ENCODE peak calls at places on chromosomes 3 and 15, in five cellular contexts. B is suprapubic skin, M is psoas muscle, D is astrocyte, N is stomach. G is an unnamed sample. For H3K4me1, the result is how much of the 10 kb centered on the place peaks cover.

GRCh38 chr3:45861043-45861846 is 19.3 kb upstream of the LZTFL1 start:
- DNase-seq in B (no peak), M (no peak), D (no peak), N (no peak), G (no peak)

GRCh38 chr3:55484191-55484644 is 2.9 kb downstream of the WNT5A start:
- DNase-seq in B (no peak), M (peak), D (no peak), N (no peak), G (no peak)

GRCh38 chr15:68644088-68644904 is 65.5 kb downstream of the CORO2B start:
- DNase-seq in B (no peak), M (no peak), D (peak), N (no peak), G (no peak)

GRCh38 chr3:185631108-185631507 is 45.0 kb downstream of the SENP2 start:
- DNase-seq in B (no peak), M (no peak), D (no peak), N (no peak), G (no peak)

GRCh38 chr3:140078940-140079339 is 144.0 kb downstream of the CLSTN2 start:
- DNase-seq in B (no peak), M (no peak), D (peak), N (no peak), G (no peak)

GRCh38 chr3:47961815-47962606 is 54.2 kb downstream of the MAP4 start:
- DNase-seq in B (no peak), M (no peak), D (peak), N (no peak), G (no peak)

GRCh38 chr15:63939531-63940130 is 105.9 kb upstream of the HERC1 start:
- DNase-seq in B (no peak), M (peak), D (peak), N (peak), G (no peak)

GRCh38 chr3:164450276-164450905 is 627.9 kb downstream of the SI start:
- DNase-seq in B (no peak), M (no peak), D (peak), N (no peak), G (no peak)

GRCh38 chr3:176578316-176578715 is 619.0 kb downstream of the TBL1XR1 start:
- DNase-seq in B (no peak), M (no peak), D (no peak), N (no peak), G (no peak)

GRCh38 chr3:71395927-71396695 is 187.4 kb downstream of the FOXP1 start:
- DNase-seq in B (no peak), M (no peak), D (peak), N (no peak), G (no peak)

GRCh38 chr3:71395470-71395869 is 188.1 kb downstream of the FOXP1 start:
- DNase-seq in B (no peak), M (no peak), D (peak), N (no peak), G (no peak)

GRCh38 chr3:71392277-71392676 is 191.3 kb downstream of the FOXP1 start:
- DNase-seq in B (no peak), M (no peak), D (no peak), N (no peak), G (no peak)

GRCh38 chr3:71393093-71393492 is 190.4 kb downstream of the FOXP1 start:
- DNase-seq in B (no peak), M (no peak), D (peak), N (no peak), G (no peak)

GRCh38 chr3:71393745-71394144 is 189.8 kb downstream of the FOXP1 start:
- DNase-seq in B (no peak), M (no peak), D (no peak), N (no peak), G (no peak)
- H3K4me1 ChIP-seq in B (under half), M (under half), D (under half), N (under half), G (under half)

DNA sequence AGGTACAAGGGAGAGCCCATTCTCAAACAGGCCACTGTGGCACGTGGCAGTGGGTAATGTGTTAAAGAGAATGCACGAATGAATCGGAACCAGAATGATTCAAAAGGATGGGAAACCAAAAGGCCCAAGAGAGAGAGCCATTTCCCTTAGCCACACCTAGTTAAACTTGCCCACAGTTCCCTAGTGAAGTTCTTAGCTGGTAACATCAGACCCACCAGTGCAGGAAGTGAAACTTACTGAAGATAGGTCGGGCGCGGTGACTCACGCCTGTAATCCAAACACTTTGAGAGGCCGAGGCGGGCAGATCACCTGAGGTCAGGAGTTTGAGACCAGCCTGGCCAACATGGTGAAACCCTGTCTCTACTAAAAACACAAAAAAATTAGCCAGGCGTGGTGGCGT is 97.1 kb downstream of the MEX3B start:
- DNase-seq in B (no peak), M (no peak), D (no peak), N (no peak), G (no peak)
- H3K4me3 ChIP-seq in B (no peak), M (no peak), D (no peak), N (no peak), G (no peak)

GRCh38 chr3:112685435-112685834 is 44.5 kb upstream of the CCDC80 start:
- DNase-seq in B (no peak), M (no peak), D (peak), N (no peak), G (no peak)

GRCh38 chr3:112686360-112686759 is 45.4 kb upstream of the CCDC80 start:
- DNase-seq in B (no peak), M (no peak), D (no peak), N (no peak), G (no peak)

GRCh38 chr3:112685956-112686355 is 45.0 kb upstream of the CCDC80 start:
- DNase-seq in B (no peak), M (no peak), D (no peak), N (no peak), G (no peak)

GRCh38 chr3:112681822-112682325 is 40.9 kb upstream of the CCDC80 start:
- DNase-seq in B (no peak), M (no peak), D (peak), N (no peak), G (no peak)

GRCh38 chr3:112682361-112682760 is 41.4 kb upstream of the CCDC80 start:
- DNase-seq in B (no peak), M (no peak), D (peak), N (no peak), G (no peak)
- H3K27ac ChIP-seq in B (no peak), M (no peak), D (peak), N (no peak), G (peak)

GRCh38 chr3:65436580-65436979 is 602.1 kb downstream of the MAGI1 start:
- DNase-seq in B (no peak), M (no peak), D (no peak), N (no peak), G (no peak)
- H3K4me1 ChIP-seq in B (under half), M (under half), D (under half), N (under half), G (under half)

GRCh38 chr15:35548435-35548834 is 2.5 kb upstream of the DPH6 start:
- DNase-seq in B (no peak), M (no peak), D (peak), N (no peak), G (no peak)
- H3K4me3 ChIP-seq in B (no peak), M (no peak), D (no peak), N (no peak), G (no peak)

GRCh38 chr3:125643127-125643526 is 47.8 kb upstream of the OSBPL11 start:
- DNase-seq in B (no peak), M (no peak), D (no peak), N (no peak), G (no peak)

GRCh38 chr3:125641901-125642300 is 46.6 kb upstream of the OSBPL11 start:
- DNase-seq in B (no peak), M (no peak), D (no peak), N (no peak), G (no peak)

GRCh38 chr3:125645613-125646012 is 50.3 kb upstream of the OSBPL11 start:
- DNase-seq in B (no peak), M (no peak), D (no peak), N (no peak), G (no peak)

GRCh38 chr3:125647318-125648014 is 52.2 kb upstream of the OSBPL11 start:
- DNase-seq in B (peak), M (no peak), D (no peak), N (peak), G (no peak)

GRCh38 chr3:125644036-125645025 is 49.0 kb upstream of the OSBPL11 start:
- DNase-seq in B (no peak), M (peak), D (no peak), N (no peak), G (no peak)
- H3K27ac ChIP-seq in B (peak), M (peak), D (no peak), N (no peak), G (no peak)

DNA sequence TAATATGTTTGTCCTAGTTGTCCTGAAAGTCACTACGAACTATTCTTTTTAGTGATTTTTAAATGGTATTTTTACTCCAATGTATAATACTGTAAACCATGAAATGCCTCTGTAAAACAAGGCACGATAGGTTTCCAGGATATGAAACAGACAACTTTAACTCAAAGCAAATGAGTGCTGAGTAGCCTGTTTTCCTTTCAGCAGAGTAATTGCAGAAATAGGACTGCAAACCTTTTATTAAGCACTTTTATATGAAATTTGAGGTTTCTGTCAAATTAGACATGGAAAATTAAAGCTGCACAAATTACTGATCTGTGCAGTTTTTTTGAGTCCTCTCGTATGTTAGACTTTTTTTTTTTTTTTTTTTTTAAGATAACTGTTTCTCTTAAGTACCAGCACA is 16.2 kb downstream of the AKAP13 start:
- DNase-seq in B (no peak), M (no peak), D (no peak), N (no peak), G (no peak)
- H3K4me1 ChIP-seq in B (under half), M (under half), D (under half), N (under half), G (under half)

GRCh38 chr3:78820497-78820896 is 947.3 kb downstream of the ROBO1 start:
- DNase-seq in B (no peak), M (no peak), D (peak), N (no peak), G (no peak)

GRCh38 chr3:78814893-78815562 is 952.8 kb downstream of the ROBO1 start:
- DNase-seq in B (no peak), M (no peak), D (no peak), N (no peak), G (no peak)

GRCh38 chr3:78822741-78823140 is 945.1 kb downstream of the ROBO1 start:
- DNase-seq in B (no peak), M (no peak), D (no peak), N (no peak), G (no peak)

GRCh38 chr3:78823434-78823833 is 944.4 kb downstream of the ROBO1 start:
- DNase-seq in B (no peak), M (no peak), D (no peak), N (no peak), G (no peak)

GRCh38 chr3:78818161-78818985 is 949.4 kb downstream of the ROBO1 start:
- DNase-seq in B (peak), M (no peak), D (no peak), N (no peak), G (no peak)
- H3K4me3 ChIP-seq in B (no peak), M (no peak), D (no peak), N (no peak), G (no peak)

GRCh38 chr15:45427085-45427484 is 48.7 kb upstream of the GATM start:
- DNase-seq in B (no peak), M (no peak), D (no peak), N (no peak), G (no peak)
- H3K27ac ChIP-seq in B (no peak), M (no peak), D (no peak), N (no peak), G (no peak)

GRCh38 chr3:59985643-59986200 is 935.9 kb upstream of the CFAP20DC start:
- DNase-seq in B (no peak), M (no peak), D (no peak), N (no peak), G (no peak)
- H3K4me1 ChIP-seq in B (under half), M (under half), D (under half), N (under half), G (under half)